ENCODE peak calls at places on chromosome 22, in four cellular contexts. N, H, Z and Y are unnamed samples.

GRCh38 chr22:43622886-43623285 is 189.2 kb downstream of the EFCAB6 start:
- DNase-seq in N (no peak), Z (no peak), H (no peak), Y (no peak)

GRCh38 chr22:26302726-26303125 is 126.3 kb upstream of the ASPHD2 start:
- DNase-seq in H (no peak), N (no peak), Z (no peak), Y (no peak)

GRCh38 chr22:20125201-20126174 is 6.1 kb upstream of the ZDHHC8 start:
- DNase-seq in Z (no peak), H (no peak), N (no peak), Y (no peak)

GRCh38 chr22:31085928-31086327 is 4.8 kb downstream of the SMTN start:
- DNase-seq in Z (no peak), N (no peak), H (no peak), Y (no peak)

GRCh38 chr22:24155597-24156145 is 25.6 kb upstream of the SUSD2 start:
- DNase-seq in Z (no peak), H (peak), N (peak), Y (no peak)

GRCh38 chr22:49046546-49047305 is 780.9 kb downstream of the BRD1 start:
- DNase-seq in Z (no peak), H (no peak), N (peak), Y (peak)

GRCh38 chr22:22818861-22819855 is 68.5 kb upstream of the IGLL5 start:
- DNase-seq in N (no peak), H (no peak), Z (peak), Y (no peak)

GRCh38 chr22:47071078-47071811 is 308.8 kb downstream of the TBC1D22A start:
- DNase-seq in H (no peak), N (no peak), Z (no peak), Y (no peak)

GRCh38 chr22:23767673-23768548 is at the start of gene CHCHD10:
- DNase-seq in N (peak), H (peak), Z (no peak), Y (peak)

GRCh38 chr22:25881353-25881752 is 139.4 kb downstream of the MYO18B start:
- DNase-seq in N (no peak), Z (no peak), H (no peak), Y (no peak)

DNA sequence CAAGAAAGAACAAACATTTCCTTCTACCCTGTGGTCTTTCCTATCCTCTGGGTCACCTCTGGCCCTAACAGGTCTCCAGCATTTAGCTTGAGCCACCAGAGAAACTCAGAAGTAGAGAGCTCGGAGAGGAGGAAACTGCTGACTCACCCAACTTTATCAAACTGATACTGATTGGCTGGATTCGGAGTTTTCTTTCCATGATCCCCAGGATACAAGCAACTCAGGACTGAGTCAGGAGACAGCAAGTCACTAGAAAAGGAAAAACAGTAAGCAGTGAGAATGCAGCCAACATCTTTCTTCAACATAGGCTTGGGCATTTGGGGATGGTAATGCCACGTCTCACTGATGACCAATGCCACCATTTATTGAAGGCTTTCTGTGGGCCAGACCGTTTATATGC is 32.7 kb downstream of the THOC5 start:
- DNase-seq in H (peak), Z (no peak), N (no peak), Y (peak)
- TF ChIP-seq CHD1 in H (no peak), Z (no peak), N (no peak), Y (no peak)

DNA sequence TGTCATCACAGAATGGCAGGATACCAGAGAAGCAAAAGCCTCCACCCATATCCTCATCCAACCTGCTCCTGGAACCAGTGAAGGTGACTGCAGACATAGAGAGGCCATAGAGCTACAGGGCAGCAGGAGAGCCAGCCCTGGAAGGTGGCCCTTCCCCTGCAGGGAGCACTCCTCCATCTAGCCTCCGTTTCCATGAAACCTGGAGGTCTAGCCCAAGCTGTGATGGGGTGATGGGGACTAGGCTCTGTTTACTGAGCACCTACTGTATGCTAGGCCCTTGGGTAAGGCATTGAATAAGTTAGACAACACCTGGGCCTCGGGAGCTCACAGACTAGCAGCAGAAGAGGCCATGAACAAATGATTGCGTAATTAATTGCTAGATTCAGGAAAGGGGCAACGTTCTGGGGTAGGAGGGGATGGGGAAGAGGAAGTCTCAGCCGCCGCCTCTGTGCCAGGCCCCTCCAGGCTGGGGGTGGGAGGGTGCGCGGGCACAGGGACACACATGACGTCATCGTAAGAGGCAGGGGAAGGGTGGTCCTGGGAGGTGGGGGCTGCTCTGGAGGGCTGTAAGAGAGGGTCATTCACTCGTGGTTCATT is 784 bp upstream of the SYNGR1 start:
- DNase-seq in H (no peak), N (no peak), Z (no peak), Y (no peak)
- TF ChIP-seq CHD1 in H (no peak), N (no peak), Z (no peak), Y (no peak)

GRCh38 chr22:42613869-42614268 is 814 bp downstream of the POLDIP3 start:
- DNase-seq in H (no peak), N (no peak), Z (no peak), Y (no peak)
- TF ChIP-seq CHD1 in H (no peak), N (no peak), Z (no peak), Y (no peak)

GRCh38 chr22:36443198-36443770 is 38.2 kb downstream of the TXN2 start:
- DNase-seq in H (no peak), Z (no peak), N (no peak), Y (no peak)
- TF ChIP-seq CHD1 in H (no peak), Z (no peak), N (no peak), Y (no peak)

GRCh38 chr22:21679383-21679782 is 13.6 kb downstream of the PPIL2 start:
- DNase-seq in N (no peak), H (no peak), Z (no peak), Y (no peak)

GRCh38 chr22:21681566-21682370 is 16.0 kb downstream of the PPIL2 start:
- DNase-seq in Z (no peak), N (no peak), H (no peak), Y (peak)

GRCh38 chr22:21682385-21683175 is 16.8 kb downstream of the PPIL2 start:
- DNase-seq in H (no peak), Z (no peak), N (no peak), Y (peak)

GRCh38 chr22:21683401-21683811 is 17.6 kb downstream of the PPIL2 start:
- DNase-seq in Z (no peak), H (no peak), N (no peak), Y (no peak)

DNA sequence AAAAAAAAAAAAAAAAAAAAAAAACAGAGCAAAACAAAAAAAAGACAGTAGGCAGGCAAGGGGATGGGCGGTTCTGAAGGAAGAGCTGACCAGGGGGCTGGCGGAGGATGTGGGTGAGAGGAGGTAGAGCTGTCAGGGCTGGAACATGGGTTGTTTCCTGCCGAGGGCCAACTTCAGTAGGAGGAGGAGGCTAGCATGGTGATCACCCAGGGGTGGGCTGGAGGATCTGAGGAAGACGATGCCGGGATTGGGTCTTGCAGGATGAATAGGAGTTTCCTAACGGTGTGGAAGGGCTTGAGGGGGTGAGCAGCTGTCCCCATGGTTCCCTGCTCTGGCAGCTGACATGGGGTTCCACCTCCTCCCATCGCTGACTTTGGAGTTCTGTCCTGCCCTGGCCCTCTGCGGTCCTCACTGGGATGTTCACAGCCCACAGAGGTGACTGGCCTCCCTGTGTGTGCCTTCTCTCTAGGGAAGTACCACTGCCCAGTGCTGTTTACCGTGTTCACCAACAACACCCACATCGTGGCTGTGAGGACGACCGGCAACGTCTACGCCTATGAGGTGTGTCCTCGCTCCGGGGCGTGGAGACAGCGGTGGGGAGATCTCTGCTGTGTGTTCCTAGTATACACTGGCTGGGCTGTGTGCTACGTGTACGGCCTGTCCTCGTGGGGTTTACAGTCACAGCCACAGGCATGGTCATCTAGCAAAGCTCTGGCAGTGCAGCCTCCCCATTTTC is 15.2 kb downstream of the PPIL2 start:
- DNase-seq in N (no peak), Z (no peak), H (no peak), Y (peak)
- TF ChIP-seq CHD1 in N (no peak), Z (no peak), H (no peak), Y (no peak)

GRCh38 chr22:27507066-27507715 is 294.4 kb downstream of the MN1 start:
- DNase-seq in N (no peak), Z (no peak), H (no peak), Y (no peak)
- TF ChIP-seq CHD1 in N (no peak), Z (no peak), H (no peak), Y (no peak)

GRCh38 chr22:45400046-45400445 is 13.4 kb downstream of the SMC1B start:
- DNase-seq in H (no peak), Z (no peak), N (no peak), Y (no peak)
- TF ChIP-seq CHD1 in H (no peak), Z (no peak), N (no peak), Y (no peak)

DNA sequence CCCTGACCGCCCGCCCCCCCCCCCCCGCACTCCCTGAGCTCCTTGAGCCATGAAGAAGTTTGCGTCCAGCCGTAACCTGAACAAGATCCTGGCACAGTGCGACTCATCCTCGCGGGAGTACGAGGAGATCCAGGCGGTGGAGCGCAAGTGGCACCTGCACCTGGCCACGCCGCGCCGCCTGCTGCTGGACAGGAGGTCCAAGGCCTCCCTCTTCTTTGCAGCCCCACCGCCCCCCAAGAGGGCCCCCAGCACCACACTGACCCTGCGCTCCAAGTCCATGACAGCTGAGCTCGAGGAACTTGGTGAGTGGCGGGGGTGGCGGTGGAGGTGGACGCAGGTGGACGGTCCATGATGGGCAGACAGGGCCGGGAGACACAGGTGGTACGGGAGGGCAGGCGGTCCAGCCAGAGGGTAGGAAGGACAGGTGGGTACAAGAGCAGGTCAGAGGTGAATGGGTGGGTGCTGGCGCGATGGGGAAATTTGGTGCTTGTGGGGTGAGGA is 32.1 kb upstream of the ACR start:
- DNase-seq in N (no peak), Z (no peak), H (no peak), Y (no peak)
- TF ChIP-seq CHD1 in N (no peak), Z (no peak), H (no peak), Y (no peak)